ENCODE peak calls at places on chromosomes 5 and 9, in four cellular contexts. E is WERI-Rb-1, N is cardiac muscle cell, T is ascending aorta. D is an unnamed sample.

GRCh38 chr9:130177898-130178805 is 5.9 kb downstream of the NCS1 start:
- DNase-seq in E (no peak), N (no peak), T (no peak), D (no peak)

GRCh38 chr5:10652151-10652550 is 88.3 kb downstream of the ANKRD33B start:
- DNase-seq in E (no peak), N (no peak), T (peak; percentile 57), D (no peak)

GRCh38 chr5:107359033-107359915 is 311.5 kb downstream of the EFNA5 start:
- DNase-seq in E (no peak), N (no peak), T (no peak), D (no peak)

GRCh38 chr5:157148734-157149615 is 6.3 kb upstream of the MED7 start:
- DNase-seq in E (peak; percentile 75), N (peak; percentile 82), T (peak; percentile 85), D (peak; percentile 78)

GRCh38 chr5:80852331-80853245 is 107.6 kb upstream of the RASGRF2 start:
- DNase-seq in E (no peak), N (no peak), T (no peak), D (no peak)

GRCh38 chr5:150172147-150172546 is 5.6 kb downstream of the CDX1 start:
- DNase-seq in E (no peak), N (no peak), T (no peak), D (no peak)

GRCh38 chr5:37120270-37120669 is 128.9 kb downstream of the CPLANE1 start:
- DNase-seq in E (no peak), N (no peak), T (no peak), D (no peak)

GRCh38 chr5:112228672-112229071 is 190.4 kb downstream of the EPB41L4A start:
- DNase-seq in E (no peak), N (peak; percentile 88), T (peak; percentile 82), D (no peak)

GRCh38 chr9:68805890-68806517 is 101.0 kb downstream of the PIP5K1B start:
- DNase-seq in E (no peak), N (peak; percentile 29), T (no peak), D (no peak)

GRCh38 chr9:2729003-2729402 is 11.7 kb downstream of the KCNV2 start:
- DNase-seq in E (no peak), N (no peak), T (no peak), D (no peak)

GRCh38 chr9:16794871-16795639 is 75.4 kb downstream of the BNC2 start:
- DNase-seq in E (no peak), N (no peak), T (peak; percentile 66), D (no peak)

GRCh38 chr5:93532370-93532769 is 48.6 kb downstream of the NR2F1-AS1 start:
- DNase-seq in E (no peak), N (no peak), T (peak; percentile 68), D (no peak)

GRCh38 chr5:38847549-38848341 is 1.9 kb downstream of the OSMR start:
- DNase-seq in E (no peak), N (no peak), T (no peak), D (no peak)

GRCh38 chr5:38843665-38844064 is 2.1 kb upstream of the OSMR start:
- DNase-seq in E (no peak), N (no peak), T (no peak), D (no peak)

GRCh38 chr5:38846379-38846967 is 661 bp downstream of the OSMR start:
- DNase-seq in E (no peak), N (no peak), T (no peak), D (no peak)

GRCh38 chr5:38848637-38849036 is 2.8 kb downstream of the OSMR start:
- DNase-seq in E (no peak), N (no peak), T (no peak), D (no peak)

DNA sequence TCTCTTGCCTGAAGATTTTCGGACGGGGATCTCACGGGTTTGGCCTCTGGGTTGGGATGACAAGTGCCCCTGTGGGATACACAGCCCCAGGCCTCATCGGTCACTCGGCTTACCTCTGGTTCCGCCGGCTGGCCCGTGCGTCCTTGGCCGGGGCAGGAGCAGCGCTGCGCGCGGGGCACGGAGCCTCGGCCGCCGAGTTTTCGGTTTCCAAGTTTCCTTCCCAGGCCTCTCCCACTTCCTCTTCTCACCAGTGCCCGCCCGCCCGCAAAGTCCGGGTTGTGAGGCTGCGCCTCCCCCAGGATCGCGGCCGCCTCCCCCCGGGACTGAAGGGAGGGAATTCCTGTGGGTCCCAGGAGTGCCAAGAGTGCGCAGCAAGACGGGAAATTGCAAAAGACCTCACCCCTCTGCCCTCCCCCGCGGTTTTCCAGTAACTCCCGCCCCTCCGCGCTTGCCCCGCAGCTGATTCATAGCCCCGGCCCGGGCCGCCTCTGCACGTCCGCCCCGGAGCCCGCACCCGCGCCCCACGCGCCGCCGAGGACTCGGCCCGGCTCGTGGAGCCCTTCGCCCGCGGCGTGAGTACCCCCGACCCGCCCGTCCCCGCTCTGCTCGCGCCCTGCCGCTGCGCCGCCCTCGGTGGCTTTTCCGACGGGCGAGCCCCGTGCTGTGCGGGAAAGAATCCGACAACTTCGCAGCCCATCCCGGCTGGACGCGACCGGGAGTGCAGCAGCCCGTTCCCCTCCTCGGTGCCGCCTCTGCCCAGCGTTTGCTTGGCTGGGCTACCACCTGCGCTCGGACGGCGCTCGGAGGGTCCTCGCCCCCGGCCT is at the start of gene OSMR:
- DNase-seq in E (no peak), N (peak; percentile 25), T (peak; percentile 98), D (peak; percentile 73)
- TF ChIP-seq CTCF in E (no peak), N (no peak), T (peak; percentile 16), D (no peak)

DNA sequence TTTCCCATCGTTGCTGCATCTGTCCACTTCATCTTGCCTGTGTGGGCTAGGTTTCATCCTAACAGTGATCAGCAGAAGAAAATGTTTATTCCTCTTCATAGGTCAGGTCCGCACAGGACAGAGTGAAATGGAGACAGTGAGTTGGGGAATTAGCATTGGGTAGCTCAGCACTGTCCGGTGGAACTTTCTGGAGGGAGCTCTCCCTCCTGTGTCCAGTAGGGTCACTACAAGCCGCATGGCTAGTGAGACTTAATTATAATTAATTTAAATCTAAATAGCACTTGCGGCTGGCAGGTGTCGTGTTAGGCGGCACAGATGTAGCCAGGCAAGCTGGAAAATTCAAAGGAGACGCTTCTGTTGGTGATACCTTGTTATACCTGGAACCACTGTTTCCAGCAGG is 48.4 kb downstream of the CFAP77 start:
- DNase-seq in E (no peak), N (no peak), T (no peak), D (no peak)
- TF ChIP-seq CTCF in E (peak; percentile 1), N (no peak), T (no peak), D (no peak)

DNA sequence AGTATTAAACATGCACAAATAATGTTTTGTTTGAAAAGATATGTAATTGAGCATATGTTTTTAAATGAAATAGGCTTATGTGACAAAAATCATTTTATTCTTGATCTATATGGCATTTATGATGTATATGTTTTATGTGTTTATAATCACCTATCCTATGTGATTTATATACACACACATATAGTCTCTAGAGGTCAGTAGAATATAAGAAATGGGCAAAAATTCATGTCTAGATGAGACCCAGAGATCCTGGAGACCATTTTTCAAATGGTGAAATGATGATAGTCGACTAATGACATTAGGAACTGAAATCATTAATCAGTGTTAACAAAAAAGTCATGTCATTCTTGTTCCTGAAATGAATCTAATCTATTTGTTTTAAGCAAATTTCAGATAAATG is 709.2 kb upstream of the WWC1 start:
- DNase-seq in E (no peak), N (no peak), T (no peak), D (no peak)
- TF ChIP-seq CTCF in E (no peak), N (peak; percentile 34), T (no peak), D (no peak)

DNA sequence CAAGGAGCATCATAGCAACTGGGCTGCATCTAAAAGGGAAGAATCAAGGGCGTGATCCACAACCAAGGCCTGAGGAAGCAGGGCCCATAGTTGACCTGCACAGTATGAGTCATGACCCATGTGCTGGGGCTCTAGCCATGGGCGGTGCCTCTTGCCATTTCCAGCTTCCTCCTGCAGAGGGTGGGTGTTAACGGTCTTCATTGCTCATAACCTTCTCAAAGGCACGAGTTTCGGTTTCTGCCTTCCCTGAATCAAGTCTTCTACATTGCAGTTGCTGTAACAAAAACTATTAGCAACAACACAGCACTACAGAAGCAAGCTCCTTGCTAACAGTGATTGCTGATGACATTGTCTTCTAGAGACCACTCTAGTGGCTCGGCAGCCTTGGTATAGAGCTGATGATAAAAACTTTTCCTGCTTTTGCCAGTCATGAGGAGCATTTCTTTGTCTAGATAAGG is 66.9 kb downstream of the CTSL start:
- DNase-seq in E (no peak), N (no peak), T (peak; percentile 83), D (no peak)
- TF ChIP-seq CTCF in E (no peak), N (peak; percentile 38), T (no peak), D (no peak)

DNA sequence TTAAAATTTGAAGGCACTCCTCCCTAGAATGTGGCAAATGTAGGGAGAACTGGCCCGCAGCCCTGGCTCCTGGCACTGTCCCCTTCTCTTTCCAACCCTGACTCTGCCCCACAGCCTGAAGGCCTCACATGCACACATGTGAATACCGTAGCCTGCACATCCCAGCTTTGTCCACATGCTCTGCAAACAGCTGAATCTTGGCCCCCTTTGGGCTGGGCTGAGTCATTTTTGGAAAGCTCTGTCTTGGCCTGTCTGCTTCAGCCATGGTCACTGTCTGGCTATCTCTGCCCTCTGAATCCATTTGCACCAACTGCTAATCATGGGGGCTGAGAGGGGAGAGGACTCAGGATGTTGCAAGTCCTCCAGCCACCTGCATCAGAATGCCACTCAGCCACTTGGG is 22.1 kb upstream of the GALNT10 start:
- DNase-seq in E (no peak), N (no peak), T (no peak), D (no peak)
- TF ChIP-seq CTCF in E (no peak), N (no peak), T (no peak), D (no peak)

GRCh38 chr9:20624201-20625002 is 2.1 kb upstream of the MLLT3 start:
- DNase-seq in E (peak; percentile 47), N (peak; percentile 84), T (peak; percentile 79), D (peak; percentile 63)
- TF ChIP-seq CTCF in E (peak; percentile 59), N (peak; percentile 83), T (peak; percentile 44), D (peak; percentile 56)

DNA sequence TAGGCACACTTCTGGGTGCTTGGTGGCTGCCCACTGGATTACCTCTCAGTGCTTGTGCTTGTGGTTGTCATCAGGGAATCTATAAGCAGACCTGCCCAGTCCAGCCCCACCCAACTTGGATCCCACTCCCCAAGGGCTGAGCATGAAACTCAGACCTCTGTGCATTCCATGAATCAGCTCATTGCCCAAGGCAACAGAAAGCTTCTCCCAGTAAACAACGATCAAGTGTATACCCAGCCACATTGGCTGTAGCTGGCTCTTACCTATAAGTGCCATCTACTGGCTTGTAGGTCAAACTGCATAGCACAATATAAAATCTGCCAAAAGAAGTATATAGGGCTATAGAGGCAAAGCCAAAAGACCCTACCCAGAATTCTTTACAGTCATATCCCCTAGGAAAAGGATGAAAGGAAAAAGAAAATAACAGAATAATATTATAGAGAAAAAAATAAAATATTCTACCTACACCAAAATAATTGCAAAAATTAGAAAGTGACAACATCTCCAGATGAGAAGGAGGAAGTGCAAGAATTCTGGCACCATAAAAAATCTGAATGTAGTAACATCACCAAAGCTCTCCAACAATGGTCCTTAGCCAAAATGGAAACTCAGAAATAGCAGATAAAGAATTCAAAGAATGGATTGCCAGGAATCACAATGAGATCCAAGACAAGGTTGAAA is 321.0 kb upstream of the TRPC7 start:
- DNase-seq in E (peak; percentile 22), N (peak; percentile 44), T (no peak), D (peak; percentile 5)
- TF ChIP-seq CTCF in E (peak; percentile 60), N (peak; percentile 59), T (no peak), D (peak; percentile 15)

GRCh38 chr9:121930970-121931369 is 162.1 kb downstream of the TTLL11 start:
- DNase-seq in E (no peak), N (no peak), T (no peak), D (no peak)

GRCh38 chr9:121937248-121937647 is 155.9 kb downstream of the TTLL11 start:
- DNase-seq in E (no peak), N (no peak), T (no peak), D (no peak)

GRCh38 chr9:121939643-121940042 is 153.5 kb downstream of the TTLL11 start:
- DNase-seq in E (no peak), N (no peak), T (no peak), D (no peak)

GRCh38 chr9:121938621-121939020 is 154.5 kb downstream of the TTLL11 start:
- DNase-seq in E (no peak), N (no peak), T (no peak), D (no peak)

GRCh38 chr9:121935744-121936143 is 157.4 kb downstream of the TTLL11 start:
- DNase-seq in E (peak; percentile 70), N (no peak), T (no peak), D (peak; percentile 18)
- TF ChIP-seq CTCF in E (peak; percentile 24), N (no peak), T (no peak), D (no peak)